ENCODE peak calls at places on chromosomes 7 and 10, in seven cellular contexts. One of them, this sample, is unnamed.

GRCh38 chr10:109969907-109970306 is 37.9 kb upstream of the ADD3 start:
- DNase-seq in bronchial epithelial cell: no peak
- DNase-seq in activated CD4-positive, alpha-beta T cell treated with anti-CD3 and anti-CD28 coated beads, Interleukin-2, amount 50 U/mL, for 24 hours: no peak
- DNase-seq in WTC11: no peak
- DNase-seq in iris pigment epithelial cell: no peak
- DNase-seq in HT1080: no peak
- DNase-seq in transverse colon: no peak
- DNase-seq in this sample: no peak

GRCh38 chr7:138208010-138208634 is 131.9 kb downstream of the AKR1D1 start:
- DNase-seq in bronchial epithelial cell: no peak
- DNase-seq in activated CD4-positive, alpha-beta T cell treated with anti-CD3 and anti-CD28 coated beads, Interleukin-2, amount 50 U/mL, for 24 hours: no peak
- DNase-seq in WTC11: no peak
- DNase-seq in iris pigment epithelial cell: no peak
- DNase-seq in HT1080: no peak
- DNase-seq in transverse colon: no peak
- DNase-seq in this sample: no peak

GRCh38 chr10:29064665-29065064 is 224.2 kb upstream of the LYZL1 start:
- DNase-seq in bronchial epithelial cell: peak; percentile 15
- DNase-seq in activated CD4-positive, alpha-beta T cell treated with anti-CD3 and anti-CD28 coated beads, Interleukin-2, amount 50 U/mL, for 24 hours: no peak
- DNase-seq in WTC11: no peak
- DNase-seq in iris pigment epithelial cell: peak; percentile 61
- DNase-seq in HT1080: no peak
- DNase-seq in transverse colon: no peak
- DNase-seq in this sample: no peak

GRCh38 chr10:118980135-118980865 is 49.2 kb upstream of the NANOS1 start:
- DNase-seq in bronchial epithelial cell: no peak
- DNase-seq in activated CD4-positive, alpha-beta T cell treated with anti-CD3 and anti-CD28 coated beads, Interleukin-2, amount 50 U/mL, for 24 hours: no peak
- DNase-seq in WTC11: no peak
- DNase-seq in iris pigment epithelial cell: no peak
- DNase-seq in HT1080: no peak
- DNase-seq in transverse colon: no peak
- DNase-seq in this sample: no peak

GRCh38 chr7:157386979-157387800 is 50.4 kb downstream of the DNAJB6 start:
- DNase-seq in bronchial epithelial cell: peak; percentile 68
- DNase-seq in activated CD4-positive, alpha-beta T cell treated with anti-CD3 and anti-CD28 coated beads, Interleukin-2, amount 50 U/mL, for 24 hours: peak; percentile 70
- DNase-seq in WTC11: peak; percentile 89
- DNase-seq in iris pigment epithelial cell: peak; percentile 89
- DNase-seq in HT1080: peak; percentile 75
- DNase-seq in transverse colon: peak; percentile 82
- DNase-seq in this sample: peak; percentile 82

GRCh38 chr10:28280652-28281051 is 22.2 kb downstream of the MPP7 start:
- DNase-seq in bronchial epithelial cell: no peak
- DNase-seq in activated CD4-positive, alpha-beta T cell treated with anti-CD3 and anti-CD28 coated beads, Interleukin-2, amount 50 U/mL, for 24 hours: no peak
- DNase-seq in WTC11: no peak
- DNase-seq in iris pigment epithelial cell: peak; percentile 29
- DNase-seq in HT1080: no peak
- DNase-seq in transverse colon: no peak
- DNase-seq in this sample: no peak

GRCh38 chr7:20114463-20114862 is 102.7 kb downstream of the MACC1 start:
- DNase-seq in bronchial epithelial cell: no peak
- DNase-seq in activated CD4-positive, alpha-beta T cell treated with anti-CD3 and anti-CD28 coated beads, Interleukin-2, amount 50 U/mL, for 24 hours: no peak
- DNase-seq in WTC11: no peak
- DNase-seq in iris pigment epithelial cell: no peak
- DNase-seq in HT1080: peak; percentile 6
- DNase-seq in transverse colon: peak; percentile 13
- DNase-seq in this sample: peak; percentile 44

GRCh38 chr7:7567898-7568531 is 1.3 kb downstream of the MIOS start:
- DNase-seq in bronchial epithelial cell: peak; percentile 35
- DNase-seq in activated CD4-positive, alpha-beta T cell treated with anti-CD3 and anti-CD28 coated beads, Interleukin-2, amount 50 U/mL, for 24 hours: no peak
- DNase-seq in WTC11: no peak
- DNase-seq in iris pigment epithelial cell: no peak
- DNase-seq in HT1080: no peak
- DNase-seq in transverse colon: no peak
- DNase-seq in this sample: peak; percentile 26

GRCh38 chr7:22147113-22147512 is 201.4 kb upstream of the CDCA7L start:
- DNase-seq in bronchial epithelial cell: no peak
- DNase-seq in activated CD4-positive, alpha-beta T cell treated with anti-CD3 and anti-CD28 coated beads, Interleukin-2, amount 50 U/mL, for 24 hours: no peak
- DNase-seq in WTC11: no peak
- DNase-seq in iris pigment epithelial cell: peak; percentile 33
- DNase-seq in HT1080: no peak
- DNase-seq in transverse colon: no peak
- DNase-seq in this sample: no peak

GRCh38 chr10:104706886-104707285 is 65.8 kb downstream of the SORCS3 start:
- DNase-seq in bronchial epithelial cell: no peak
- DNase-seq in activated CD4-positive, alpha-beta T cell treated with anti-CD3 and anti-CD28 coated beads, Interleukin-2, amount 50 U/mL, for 24 hours: no peak
- DNase-seq in WTC11: no peak
- DNase-seq in iris pigment epithelial cell: no peak
- DNase-seq in HT1080: no peak
- DNase-seq in transverse colon: no peak
- DNase-seq in this sample: no peak

GRCh38 chr7:142438235-142438922 is 180.5 kb upstream of the PRSS58 start:
- DNase-seq in bronchial epithelial cell: peak; percentile 55
- DNase-seq in activated CD4-positive, alpha-beta T cell treated with anti-CD3 and anti-CD28 coated beads, Interleukin-2, amount 50 U/mL, for 24 hours: no peak
- DNase-seq in WTC11: peak; percentile 68
- DNase-seq in iris pigment epithelial cell: peak; percentile 65
- DNase-seq in HT1080: peak; percentile 46
- DNase-seq in transverse colon: peak; percentile 52
- DNase-seq in this sample: peak; percentile 38

GRCh38 chr10:103870503-103870902 is 15.1 kb upstream of the SH3PXD2A start:
- DNase-seq in bronchial epithelial cell: peak; percentile 94
- DNase-seq in activated CD4-positive, alpha-beta T cell treated with anti-CD3 and anti-CD28 coated beads, Interleukin-2, amount 50 U/mL, for 24 hours: no peak
- DNase-seq in WTC11: peak; percentile 28
- DNase-seq in iris pigment epithelial cell: peak; percentile 32
- DNase-seq in HT1080: peak; percentile 15
- DNase-seq in transverse colon: no peak
- DNase-seq in this sample: no peak

GRCh38 chr7:44398953-44399574 is 73.7 kb upstream of the CAMK2B start:
- DNase-seq in bronchial epithelial cell: no peak
- DNase-seq in activated CD4-positive, alpha-beta T cell treated with anti-CD3 and anti-CD28 coated beads, Interleukin-2, amount 50 U/mL, for 24 hours: no peak
- DNase-seq in WTC11: no peak
- DNase-seq in iris pigment epithelial cell: no peak
- DNase-seq in HT1080: no peak
- DNase-seq in transverse colon: no peak
- DNase-seq in this sample: no peak

GRCh38 chr7:91443862-91444261 is 179.6 kb downstream of the FZD1 start:
- DNase-seq in bronchial epithelial cell: no peak
- DNase-seq in activated CD4-positive, alpha-beta T cell treated with anti-CD3 and anti-CD28 coated beads, Interleukin-2, amount 50 U/mL, for 24 hours: no peak
- DNase-seq in WTC11: no peak
- DNase-seq in iris pigment epithelial cell: no peak
- DNase-seq in HT1080: no peak
- DNase-seq in transverse colon: no peak
- DNase-seq in this sample: no peak

GRCh38 chr10:8054498-8055407 is at the start of gene GATA3:
- DNase-seq in bronchial epithelial cell: no peak
- DNase-seq in activated CD4-positive, alpha-beta T cell treated with anti-CD3 and anti-CD28 coated beads, Interleukin-2, amount 50 U/mL, for 24 hours: no peak
- DNase-seq in WTC11: peak; percentile 71
- DNase-seq in iris pigment epithelial cell: peak; percentile 39
- DNase-seq in HT1080: peak; percentile 13
- DNase-seq in transverse colon: peak; percentile 57
- DNase-seq in this sample: peak; percentile 61

GRCh38 chr7:107816053-107816566 is 13.1 kb upstream of the SLC26A3 start:
- DNase-seq in bronchial epithelial cell: no peak
- DNase-seq in activated CD4-positive, alpha-beta T cell treated with anti-CD3 and anti-CD28 coated beads, Interleukin-2, amount 50 U/mL, for 24 hours: no peak
- DNase-seq in WTC11: no peak
- DNase-seq in iris pigment epithelial cell: peak; percentile 34
- DNase-seq in HT1080: no peak
- DNase-seq in transverse colon: no peak
- DNase-seq in this sample: no peak

GRCh38 chr7:50814166-50814565 is 31.5 kb upstream of the GRB10 start:
- DNase-seq in bronchial epithelial cell: no peak
- DNase-seq in activated CD4-positive, alpha-beta T cell treated with anti-CD3 and anti-CD28 coated beads, Interleukin-2, amount 50 U/mL, for 24 hours: no peak
- DNase-seq in WTC11: no peak
- DNase-seq in iris pigment epithelial cell: no peak
- DNase-seq in HT1080: no peak
- DNase-seq in transverse colon: no peak
- DNase-seq in this sample: no peak

GRCh38 chr7:96697822-96698221 is 11.8 kb downstream of the SEM1 start:
- DNase-seq in bronchial epithelial cell: no peak
- DNase-seq in activated CD4-positive, alpha-beta T cell treated with anti-CD3 and anti-CD28 coated beads, Interleukin-2, amount 50 U/mL, for 24 hours: no peak
- DNase-seq in WTC11: no peak
- DNase-seq in iris pigment epithelial cell: no peak
- DNase-seq in HT1080: no peak
- DNase-seq in transverse colon: no peak
- DNase-seq in this sample: no peak

GRCh38 chr10:43027331-43027955 is 49.4 kb upstream of the RET start:
- DNase-seq in bronchial epithelial cell: no peak
- DNase-seq in activated CD4-positive, alpha-beta T cell treated with anti-CD3 and anti-CD28 coated beads, Interleukin-2, amount 50 U/mL, for 24 hours: no peak
- DNase-seq in WTC11: no peak
- DNase-seq in iris pigment epithelial cell: no peak
- DNase-seq in HT1080: no peak
- DNase-seq in transverse colon: no peak
- DNase-seq in this sample: no peak

GRCh38 chr7:49001610-49002033 is 77.3 kb downstream of the CDC14C start:
- DNase-seq in bronchial epithelial cell: peak; percentile 33
- DNase-seq in activated CD4-positive, alpha-beta T cell treated with anti-CD3 and anti-CD28 coated beads, Interleukin-2, amount 50 U/mL, for 24 hours: no peak
- DNase-seq in WTC11: peak; percentile 68
- DNase-seq in iris pigment epithelial cell: peak; percentile 0
- DNase-seq in HT1080: peak; percentile 47
- DNase-seq in transverse colon: peak; percentile 9
- DNase-seq in this sample: peak; percentile 25

GRCh38 chr7:48089415-48089975 is 430 bp downstream of the UPP1 start:
- DNase-seq in bronchial epithelial cell: no peak
- DNase-seq in activated CD4-positive, alpha-beta T cell treated with anti-CD3 and anti-CD28 coated beads, Interleukin-2, amount 50 U/mL, for 24 hours: peak; percentile 29
- DNase-seq in WTC11: peak; percentile 89
- DNase-seq in iris pigment epithelial cell: peak; percentile 34
- DNase-seq in HT1080: peak; percentile 17
- DNase-seq in transverse colon: peak; percentile 74
- DNase-seq in this sample: peak; percentile 45

GRCh38 chr10:104325436-104326430 is 12.5 kb downstream of the ITPRIP start:
- DNase-seq in bronchial epithelial cell: no peak
- DNase-seq in activated CD4-positive, alpha-beta T cell treated with anti-CD3 and anti-CD28 coated beads, Interleukin-2, amount 50 U/mL, for 24 hours: no peak
- DNase-seq in WTC11: no peak
- DNase-seq in iris pigment epithelial cell: no peak
- DNase-seq in HT1080: peak; percentile 74
- DNase-seq in transverse colon: no peak
- DNase-seq in this sample: no peak

GRCh38 chr7:150964593-150965111 is 13.5 kb downstream of the KCNH2 start:
- DNase-seq in bronchial epithelial cell: no peak
- DNase-seq in activated CD4-positive, alpha-beta T cell treated with anti-CD3 and anti-CD28 coated beads, Interleukin-2, amount 50 U/mL, for 24 hours: no peak
- DNase-seq in WTC11: peak; percentile 55
- DNase-seq in iris pigment epithelial cell: no peak
- DNase-seq in HT1080: no peak
- DNase-seq in transverse colon: peak; percentile 24
- DNase-seq in this sample: no peak

GRCh38 chr10:92573091-92573797 is 649 bp downstream of the IDE start:
- DNase-seq in bronchial epithelial cell: peak; percentile 37
- DNase-seq in activated CD4-positive, alpha-beta T cell treated with anti-CD3 and anti-CD28 coated beads, Interleukin-2, amount 50 U/mL, for 24 hours: peak; percentile 24
- DNase-seq in WTC11: no peak
- DNase-seq in iris pigment epithelial cell: peak; percentile 48
- DNase-seq in HT1080: peak; percentile 22
- DNase-seq in transverse colon: peak; percentile 38
- DNase-seq in this sample: peak; percentile 42

GRCh38 chr7:116546054-116546453 is 21.2 kb downstream of the CAV1 start:
- DNase-seq in bronchial epithelial cell: no peak
- DNase-seq in activated CD4-positive, alpha-beta T cell treated with anti-CD3 and anti-CD28 coated beads, Interleukin-2, amount 50 U/mL, for 24 hours: no peak
- DNase-seq in WTC11: no peak
- DNase-seq in iris pigment epithelial cell: no peak
- DNase-seq in HT1080: no peak
- DNase-seq in transverse colon: no peak
- DNase-seq in this sample: no peak

GRCh38 chr7:33982425-33982786 is 77.1 kb downstream of the BMPER start:
- DNase-seq in bronchial epithelial cell: peak; percentile 52
- DNase-seq in activated CD4-positive, alpha-beta T cell treated with anti-CD3 and anti-CD28 coated beads, Interleukin-2, amount 50 U/mL, for 24 hours: no peak
- DNase-seq in WTC11: no peak
- DNase-seq in iris pigment epithelial cell: peak; percentile 84
- DNase-seq in HT1080: peak; percentile 70
- DNase-seq in transverse colon: no peak
- DNase-seq in this sample: no peak